ENCODE peak calls at places on chromosomes 7 and 10, in seven cellular contexts. One of them, this sample, is unnamed.
A peak's percentile ranks its signal among the peaks of the same experiment; 100 is the strongest.

GRCh38 chr10:93342346-93342745 is 139.8 kb downstream of the MYOF start:
- DNase-seq in mesenchymal stem cell: no peak
- DNase-seq in K562: no peak
- DNase-seq in stomach: no peak
- DNase-seq in endothelial cell of umbilical vein: no peak
- DNase-seq in neuronal stem cell: no peak
- DNase-seq in endodermal cell: no peak
- DNase-seq in this sample: no peak

GRCh38 chr10:68118657-68119056 is 9.4 kb downstream of the MYPN start:
- DNase-seq in mesenchymal stem cell: no peak
- DNase-seq in K562: no peak
- DNase-seq in stomach: no peak
- DNase-seq in endothelial cell of umbilical vein: no peak
- DNase-seq in neuronal stem cell: no peak
- DNase-seq in endodermal cell: no peak
- DNase-seq in this sample: no peak

GRCh38 chr10:73876157-73876556 is 1.8 kb upstream of the CAMK2G start:
- DNase-seq in mesenchymal stem cell: no peak
- DNase-seq in K562: no peak
- DNase-seq in stomach: no peak
- DNase-seq in endothelial cell of umbilical vein: no peak
- DNase-seq in neuronal stem cell: no peak
- DNase-seq in endodermal cell: peak; percentile 60
- DNase-seq in this sample: peak; percentile 41

GRCh38 chr10:86232646-86233045 is 133.9 kb downstream of the GRID1 start:
- DNase-seq in mesenchymal stem cell: no peak
- DNase-seq in K562: no peak
- DNase-seq in stomach: no peak
- DNase-seq in endothelial cell of umbilical vein: no peak
- DNase-seq in neuronal stem cell: no peak
- DNase-seq in endodermal cell: no peak
- DNase-seq in this sample: no peak

GRCh38 chr10:71694567-71694968 is 25.0 kb downstream of the C10orf105 start:
- DNase-seq in mesenchymal stem cell: no peak
- DNase-seq in K562: no peak
- DNase-seq in stomach: peak; percentile 46
- DNase-seq in endothelial cell of umbilical vein: peak; percentile 11
- DNase-seq in neuronal stem cell: no peak
- DNase-seq in endodermal cell: no peak
- DNase-seq in this sample: no peak

GRCh38 chr7:21542891-21543527 is at the start of gene DNAH11:
- DNase-seq in mesenchymal stem cell: peak; percentile 41
- DNase-seq in K562: peak; percentile 38
- DNase-seq in stomach: peak; percentile 28
- DNase-seq in endothelial cell of umbilical vein: peak; percentile 23
- DNase-seq in neuronal stem cell: peak; percentile 57
- DNase-seq in endodermal cell: peak; percentile 93
- DNase-seq in this sample: peak; percentile 92

GRCh38 chr7:91776166-91776565 is 104.3 kb downstream of the MTERF1 start:
- DNase-seq in mesenchymal stem cell: no peak
- DNase-seq in K562: no peak
- DNase-seq in stomach: no peak
- DNase-seq in endothelial cell of umbilical vein: no peak
- DNase-seq in neuronal stem cell: no peak
- DNase-seq in endodermal cell: no peak
- DNase-seq in this sample: no peak

GRCh38 chr7:27992092-27992491 is 188.5 kb downstream of the JAZF1 start:
- DNase-seq in mesenchymal stem cell: no peak
- DNase-seq in K562: no peak
- DNase-seq in stomach: no peak
- DNase-seq in endothelial cell of umbilical vein: no peak
- DNase-seq in neuronal stem cell: no peak
- DNase-seq in endodermal cell: no peak
- DNase-seq in this sample: no peak

GRCh38 chr10:18144928-18145327 is 4.7 kb downstream of the CACNB2 start:
- DNase-seq in mesenchymal stem cell: peak; percentile 33
- DNase-seq in K562: no peak
- DNase-seq in stomach: no peak
- DNase-seq in endothelial cell of umbilical vein: no peak
- DNase-seq in neuronal stem cell: no peak
- DNase-seq in endodermal cell: no peak
- DNase-seq in this sample: no peak

GRCh38 chr10:7365029-7365750 is 45.6 kb downstream of the SFMBT2 start:
- DNase-seq in mesenchymal stem cell: no peak
- DNase-seq in K562: no peak
- DNase-seq in stomach: no peak
- DNase-seq in endothelial cell of umbilical vein: no peak
- DNase-seq in neuronal stem cell: no peak
- DNase-seq in endodermal cell: no peak
- DNase-seq in this sample: no peak

GRCh38 chr7:130273081-130273699 is 6.5 kb downstream of the CPA2 start:
- DNase-seq in mesenchymal stem cell: peak; percentile 88
- DNase-seq in K562: peak; percentile 31
- DNase-seq in stomach: no peak
- DNase-seq in endothelial cell of umbilical vein: peak; percentile 24
- DNase-seq in neuronal stem cell: peak; percentile 95
- DNase-seq in endodermal cell: peak; percentile 92
- DNase-seq in this sample: peak; percentile 90

GRCh38 chr7:272108-272615 is 17.8 kb upstream of the FOXL3 start:
- DNase-seq in mesenchymal stem cell: no peak
- DNase-seq in K562: no peak
- DNase-seq in stomach: no peak
- DNase-seq in endothelial cell of umbilical vein: no peak
- DNase-seq in neuronal stem cell: no peak
- DNase-seq in endodermal cell: no peak
- DNase-seq in this sample: peak; percentile 36

GRCh38 chr10:127922675-127923366 is 15.9 kb downstream of the PTPRE start:
- DNase-seq in mesenchymal stem cell: peak; percentile 95
- DNase-seq in K562: no peak
- DNase-seq in stomach: peak; percentile 86
- DNase-seq in endothelial cell of umbilical vein: peak; percentile 74
- DNase-seq in neuronal stem cell: no peak
- DNase-seq in endodermal cell: no peak
- DNase-seq in this sample: no peak

GRCh38 chr7:155631155-155631554 is 13.3 kb upstream of the RBM33 start:
- DNase-seq in mesenchymal stem cell: no peak
- DNase-seq in K562: no peak
- DNase-seq in stomach: no peak
- DNase-seq in endothelial cell of umbilical vein: no peak
- DNase-seq in neuronal stem cell: no peak
- DNase-seq in endodermal cell: no peak
- DNase-seq in this sample: no peak

GRCh38 chr7:80134105-80134535 is 511 bp upstream of the GNAI1 start:
- DNase-seq in mesenchymal stem cell: no peak
- DNase-seq in K562: no peak
- DNase-seq in stomach: no peak
- DNase-seq in endothelial cell of umbilical vein: peak; percentile 64
- DNase-seq in neuronal stem cell: no peak
- DNase-seq in endodermal cell: no peak
- DNase-seq in this sample: no peak

GRCh38 chr10:62636825-62637248 is 167.7 kb upstream of the ADO start:
- DNase-seq in mesenchymal stem cell: no peak
- DNase-seq in K562: no peak
- DNase-seq in stomach: no peak
- DNase-seq in endothelial cell of umbilical vein: no peak
- DNase-seq in neuronal stem cell: no peak
- DNase-seq in endodermal cell: no peak
- DNase-seq in this sample: peak; percentile 19

GRCh38 chr10:78547397-78547796 is 513.7 kb downstream of the RPS24 start:
- DNase-seq in mesenchymal stem cell: no peak
- DNase-seq in K562: no peak
- DNase-seq in stomach: no peak
- DNase-seq in endothelial cell of umbilical vein: no peak
- DNase-seq in neuronal stem cell: no peak
- DNase-seq in endodermal cell: no peak
- DNase-seq in this sample: no peak

GRCh38 chr7:90053094-90053493 is 101.2 kb upstream of the STEAP1 start:
- DNase-seq in mesenchymal stem cell: no peak
- DNase-seq in K562: no peak
- DNase-seq in stomach: no peak
- DNase-seq in endothelial cell of umbilical vein: no peak
- DNase-seq in neuronal stem cell: no peak
- DNase-seq in endodermal cell: no peak
- DNase-seq in this sample: no peak

GRCh38 chr10:36608251-36608650 is 517.1 kb upstream of the ANKRD30A start:
- DNase-seq in mesenchymal stem cell: no peak
- DNase-seq in K562: no peak
- DNase-seq in stomach: no peak
- DNase-seq in endothelial cell of umbilical vein: peak; percentile 91
- DNase-seq in neuronal stem cell: no peak
- DNase-seq in endodermal cell: no peak
- DNase-seq in this sample: no peak

GRCh38 chr7:35828817-35829216 is 28.0 kb downstream of the SEPTIN7 start:
- DNase-seq in mesenchymal stem cell: no peak
- DNase-seq in K562: peak; percentile 9
- DNase-seq in stomach: no peak
- DNase-seq in endothelial cell of umbilical vein: peak; percentile 20
- DNase-seq in neuronal stem cell: no peak
- DNase-seq in endodermal cell: no peak
- DNase-seq in this sample: no peak

GRCh38 chr10:119342017-119342734 is 134.8 kb downstream of the GRK5 start:
- DNase-seq in mesenchymal stem cell: no peak
- DNase-seq in K562: no peak
- DNase-seq in stomach: no peak
- DNase-seq in endothelial cell of umbilical vein: no peak
- DNase-seq in neuronal stem cell: no peak
- DNase-seq in endodermal cell: no peak
- DNase-seq in this sample: no peak

GRCh38 chr10:108586424-108586823 is 1336.9 kb downstream of the XPNPEP1 start:
- DNase-seq in mesenchymal stem cell: no peak
- DNase-seq in K562: no peak
- DNase-seq in stomach: no peak
- DNase-seq in endothelial cell of umbilical vein: no peak
- DNase-seq in neuronal stem cell: no peak
- DNase-seq in endodermal cell: peak; percentile 61
- DNase-seq in this sample: no peak

GRCh38 chr7:32161708-32162107 is 91.5 kb upstream of the PDE1C start:
- DNase-seq in mesenchymal stem cell: peak; percentile 72
- DNase-seq in K562: no peak
- DNase-seq in stomach: no peak
- DNase-seq in endothelial cell of umbilical vein: no peak
- DNase-seq in neuronal stem cell: no peak
- DNase-seq in endodermal cell: no peak
- DNase-seq in this sample: no peak

DNA sequence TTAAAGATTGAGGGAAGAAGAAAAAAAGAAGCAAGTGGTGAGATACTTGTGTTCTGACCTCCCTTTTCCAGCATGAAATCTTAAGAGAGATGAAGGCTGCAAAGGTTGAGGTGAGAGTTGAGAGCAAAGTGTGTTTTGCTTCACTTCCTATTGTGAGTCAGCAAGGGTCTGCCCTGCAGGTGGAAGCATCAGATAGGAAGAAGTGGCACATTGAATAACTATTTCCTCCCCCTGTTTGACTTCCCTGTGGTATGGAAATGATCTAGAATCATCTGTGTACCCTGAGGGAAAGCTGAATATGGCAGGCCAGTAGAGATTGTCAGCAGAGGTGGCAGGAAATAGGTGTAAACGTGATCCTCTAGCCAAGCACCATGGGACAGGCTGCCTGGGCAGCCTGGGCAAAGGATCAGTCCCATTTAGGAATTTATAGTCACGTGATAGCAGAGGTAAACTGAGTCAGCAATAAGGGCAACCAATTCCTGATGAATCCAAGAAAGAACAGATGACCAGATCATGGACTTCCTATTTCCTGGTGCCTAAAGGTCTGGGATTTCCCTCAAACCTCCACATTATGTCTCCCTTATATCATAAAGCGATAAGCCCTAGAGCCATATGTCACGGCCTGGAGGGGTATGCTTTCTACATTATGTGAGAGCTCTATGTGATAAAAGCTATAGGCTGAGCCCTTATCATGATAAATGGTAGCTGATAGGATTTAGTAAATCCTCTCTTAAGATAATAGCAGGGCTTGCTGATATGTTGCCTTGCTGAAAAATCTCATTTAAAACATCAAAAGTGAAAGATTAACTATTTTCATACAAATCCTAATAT is 287.0 kb downstream of the MDFIC start:
- DNase-seq in mesenchymal stem cell: no peak
- DNase-seq in K562: no peak
- DNase-seq in stomach: no peak
- DNase-seq in endothelial cell of umbilical vein: no peak
- DNase-seq in neuronal stem cell: no peak
- DNase-seq in endodermal cell: no peak
- DNase-seq in this sample: no peak
- H3K4me3 ChIP-seq in mesenchymal stem cell: no peak overlapping the region
- H3K4me3 ChIP-seq in K562: no peak overlapping the region
- H3K4me3 ChIP-seq in stomach: no peak overlapping the region
- H3K4me3 ChIP-seq in endothelial cell of umbilical vein: no peak overlapping the region
- H3K4me3 ChIP-seq in neuronal stem cell: no peak overlapping the region
- H3K4me3 ChIP-seq in endodermal cell: peak overlapping the region; percentile 16
- H3K4me3 ChIP-seq in this sample: no peak overlapping the region

DNA sequence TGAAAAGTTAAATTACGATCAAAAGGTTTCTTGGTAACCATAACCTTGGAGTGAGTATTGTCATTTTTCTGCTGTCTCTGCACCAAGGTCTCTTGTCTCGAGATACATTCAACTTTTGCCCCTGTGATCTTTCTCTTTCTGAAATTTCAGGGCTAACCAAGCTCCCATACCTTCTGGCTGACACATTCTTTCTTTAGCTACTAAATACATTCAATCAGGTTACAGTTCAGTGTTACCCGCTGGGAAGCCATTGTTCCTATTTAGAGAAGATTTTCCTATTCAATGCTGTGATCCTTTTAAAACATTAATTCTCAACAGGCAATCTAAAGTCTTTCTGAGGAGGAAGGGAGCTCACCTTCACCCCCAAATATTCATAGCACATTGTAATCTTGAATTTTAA is 22.9 kb upstream of the DMTF1 start:
- DNase-seq in mesenchymal stem cell: no peak
- DNase-seq in K562: no peak
- DNase-seq in stomach: no peak
- DNase-seq in endothelial cell of umbilical vein: no peak
- DNase-seq in neuronal stem cell: peak; percentile 41
- DNase-seq in endodermal cell: peak; percentile 66
- DNase-seq in this sample: peak; percentile 11
- H3K4me3 ChIP-seq in mesenchymal stem cell: no peak overlapping the region
- H3K4me3 ChIP-seq in K562: no peak overlapping the region
- H3K4me3 ChIP-seq in stomach: no peak overlapping the region
- H3K4me3 ChIP-seq in endothelial cell of umbilical vein: no peak overlapping the region
- H3K4me3 ChIP-seq in neuronal stem cell: no peak overlapping the region
- H3K4me3 ChIP-seq in endodermal cell: peak overlapping the region; percentile 70
- H3K4me3 ChIP-seq in this sample: no peak overlapping the region

DNA sequence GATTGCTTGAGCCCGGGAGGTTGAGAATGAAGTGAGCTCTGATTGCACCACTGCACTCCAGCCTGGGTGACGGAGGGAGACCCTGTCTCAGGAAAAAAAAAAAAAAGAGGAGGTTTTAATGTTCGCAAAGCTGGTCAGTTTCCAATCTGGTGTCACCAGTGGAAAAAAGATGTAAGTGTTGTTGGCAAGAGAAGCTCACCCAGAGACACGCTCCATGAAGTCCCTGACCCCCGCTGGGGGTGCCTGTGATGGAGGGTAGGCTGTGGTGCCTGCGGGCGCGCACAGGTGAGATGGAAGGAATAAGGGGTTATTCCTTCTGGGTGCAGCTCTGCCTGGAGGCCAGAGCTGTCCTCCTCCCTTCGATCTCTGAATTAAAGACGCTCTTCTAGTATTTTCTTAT is 122.7 kb downstream of the CUX1 start:
- DNase-seq in mesenchymal stem cell: no peak
- DNase-seq in K562: no peak
- DNase-seq in stomach: no peak
- DNase-seq in endothelial cell of umbilical vein: no peak
- DNase-seq in neuronal stem cell: no peak
- DNase-seq in endodermal cell: no peak
- DNase-seq in this sample: no peak
- H3K4me3 ChIP-seq in mesenchymal stem cell: no peak overlapping the region
- H3K4me3 ChIP-seq in K562: no peak overlapping the region
- H3K4me3 ChIP-seq in stomach: no peak overlapping the region
- H3K4me3 ChIP-seq in endothelial cell of umbilical vein: no peak overlapping the region
- H3K4me3 ChIP-seq in neuronal stem cell: no peak overlapping the region
- H3K4me3 ChIP-seq in endodermal cell: no peak overlapping the region
- H3K4me3 ChIP-seq in this sample: no peak overlapping the region

GRCh38 chr10:9596368-9596920 is 1421.2 kb upstream of the CELF2 start:
- DNase-seq in mesenchymal stem cell: peak; percentile 56
- DNase-seq in K562: no peak
- DNase-seq in stomach: no peak
- DNase-seq in endothelial cell of umbilical vein: peak; percentile 5
- DNase-seq in neuronal stem cell: no peak
- DNase-seq in endodermal cell: no peak
- DNase-seq in this sample: no peak
- H3K4me3 ChIP-seq in mesenchymal stem cell: no peak overlapping the region
- H3K4me3 ChIP-seq in K562: no peak overlapping the region
- H3K4me3 ChIP-seq in stomach: no peak overlapping the region
- H3K4me3 ChIP-seq in endothelial cell of umbilical vein: no peak overlapping the region
- H3K4me3 ChIP-seq in neuronal stem cell: no peak overlapping the region
- H3K4me3 ChIP-seq in endodermal cell: no peak overlapping the region
- H3K4me3 ChIP-seq in this sample: no peak overlapping the region